ENCODE peak calls at places on chromosomes 1 and 21, in five cellular contexts. L is lower leg skin, K is heart left ventricle, P is A549, Y is adrenal gland. R is an unnamed sample.

GRCh38 chr1:39102537-39103320 is 76.6 kb downstream of the NDUFS5 start:
- DNase-seq in P (peak; percentile 67), K (no peak), L (peak; percentile 62), Y (peak; percentile 60), R (peak; percentile 59)

GRCh38 chr1:153534226-153534932 is 1.4 kb downstream of the S100A6 start:
- DNase-seq in Y (no peak), P (peak; percentile 38), K (no peak), L (peak; percentile 56), R (peak; percentile 45)

GRCh38 chr1:227318003-227318851 is at the start of gene CDC42BPA:
- DNase-seq in P (peak; percentile 81), L (peak; percentile 65), K (peak; percentile 93), Y (peak; percentile 85), R (peak; percentile 89)

GRCh38 chr1:25927541-25928265 is 21.5 kb upstream of the STMN1 start:
- DNase-seq in K (no peak), Y (peak; percentile 25), P (no peak), L (no peak), R (no peak)

GRCh38 chr1:116997011-116997410 is 4.5 kb upstream of the CD101 start:
- DNase-seq in K (no peak), P (no peak), Y (no peak), L (no peak), R (no peak)

GRCh38 chr1:242605521-242605920 is 81.0 kb upstream of the PLD5 start:
- DNase-seq in K (no peak), L (no peak), P (no peak), Y (no peak), R (no peak)

GRCh38 chr1:75632350-75632949 is 21.5 kb upstream of the SLC44A5 start:
- DNase-seq in Y (no peak), P (peak; percentile 4), L (no peak), K (no peak), R (peak; percentile 2)

GRCh38 chr1:229258031-229258850 is 12.7 kb upstream of the RAB4A start:
- DNase-seq in K (no peak), P (peak; percentile 59), L (no peak), Y (peak; percentile 81), R (peak; percentile 56)

GRCh38 chr1:66624412-66625060 is 90.6 kb downstream of the SGIP1 start:
- DNase-seq in K (no peak), P (no peak), L (no peak), Y (no peak), R (no peak)

GRCh38 chr1:201137579-201138310 is 10.8 kb upstream of the ASCL5 start:
- DNase-seq in L (peak; percentile 36), Y (peak; percentile 83), P (no peak), K (no peak), R (no peak)

GRCh38 chr1:14323665-14324630 is 274.5 kb upstream of the KAZN start:
- DNase-seq in P (no peak), K (no peak), L (no peak), Y (no peak), R (no peak)

GRCh38 chr1:7292033-7292681 is 478.9 kb upstream of the VAMP3 start:
- DNase-seq in L (no peak), Y (no peak), P (no peak), K (no peak), R (no peak)

GRCh38 chr1:13597166-13597565 is 13.5 kb downstream of the PDPN start:
- DNase-seq in P (no peak), Y (no peak), L (no peak), K (no peak), R (no peak)

GRCh38 chr21:32516729-32517649 is 68.3 kb downstream of the TCP10L start:
- DNase-seq in P (no peak), K (no peak), L (no peak), Y (peak; percentile 52), R (peak; percentile 71)

GRCh38 chr21:21203822-21204339 is 205.7 kb downstream of the NCAM2 start:
- DNase-seq in Y (no peak), L (no peak), P (no peak), K (no peak), R (no peak)

GRCh38 chr21:37373539-37373938 is 7.0 kb downstream of the DYRK1A start:
- DNase-seq in P (no peak), K (no peak), Y (no peak), L (no peak), R (no peak)

GRCh38 chr1:195701149-195701548 is 907.1 kb downstream of the KCNT2 start:
- DNase-seq in L (no peak), Y (no peak), K (no peak), P (no peak), R (no peak)

GRCh38 chr1:116988248-116988647 is 13.3 kb upstream of the CD101 start:
- DNase-seq in Y (peak; percentile 80), L (no peak), K (no peak), P (no peak), R (no peak)

GRCh38 chr1:21439721-21440629 is at the start of gene NBPF3:
- DNase-seq in L (peak; percentile 81), P (peak; percentile 80), K (peak; percentile 88), Y (peak; percentile 91), R (no peak)
- TF ChIP-seq POLR2A in L (no peak), P (peak; percentile 70), K (no peak), Y (no peak), R (no peak)

DNA sequence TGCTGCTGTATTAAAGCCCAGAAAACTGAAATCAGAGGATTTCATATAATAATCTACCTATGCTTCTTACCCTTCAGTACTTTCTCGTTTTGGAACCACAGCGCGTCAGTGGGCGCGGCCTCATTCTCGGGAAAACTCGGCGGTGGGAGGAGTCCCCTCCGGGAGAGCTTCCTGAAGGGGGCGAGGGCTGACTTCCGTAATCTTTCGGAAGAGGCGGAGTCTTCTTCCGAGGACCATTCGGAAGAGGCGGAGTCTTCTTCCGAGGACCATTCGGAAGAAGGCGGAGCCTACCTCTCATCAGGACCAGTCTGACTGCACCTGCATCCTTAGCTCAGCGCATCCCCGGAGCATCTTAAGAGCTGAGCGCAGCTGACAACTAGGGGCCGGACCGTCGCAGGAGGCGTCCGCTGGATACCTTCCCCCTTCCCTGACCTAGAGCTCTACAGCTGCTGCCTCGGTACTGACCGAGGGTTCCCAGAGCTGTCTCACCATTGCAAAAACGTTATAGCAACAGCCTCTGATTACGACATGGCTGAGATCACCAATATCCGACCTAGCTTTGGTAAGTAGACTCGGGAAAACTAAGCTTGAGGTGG is at the start of gene SYT11:
- DNase-seq in L (peak; percentile 95), K (peak; percentile 96), P (peak; percentile 91), Y (peak; percentile 97), R (peak; percentile 93)
- TF ChIP-seq POLR2A in L (no peak), K (no peak), P (no peak), Y (no peak), R (no peak)

DNA sequence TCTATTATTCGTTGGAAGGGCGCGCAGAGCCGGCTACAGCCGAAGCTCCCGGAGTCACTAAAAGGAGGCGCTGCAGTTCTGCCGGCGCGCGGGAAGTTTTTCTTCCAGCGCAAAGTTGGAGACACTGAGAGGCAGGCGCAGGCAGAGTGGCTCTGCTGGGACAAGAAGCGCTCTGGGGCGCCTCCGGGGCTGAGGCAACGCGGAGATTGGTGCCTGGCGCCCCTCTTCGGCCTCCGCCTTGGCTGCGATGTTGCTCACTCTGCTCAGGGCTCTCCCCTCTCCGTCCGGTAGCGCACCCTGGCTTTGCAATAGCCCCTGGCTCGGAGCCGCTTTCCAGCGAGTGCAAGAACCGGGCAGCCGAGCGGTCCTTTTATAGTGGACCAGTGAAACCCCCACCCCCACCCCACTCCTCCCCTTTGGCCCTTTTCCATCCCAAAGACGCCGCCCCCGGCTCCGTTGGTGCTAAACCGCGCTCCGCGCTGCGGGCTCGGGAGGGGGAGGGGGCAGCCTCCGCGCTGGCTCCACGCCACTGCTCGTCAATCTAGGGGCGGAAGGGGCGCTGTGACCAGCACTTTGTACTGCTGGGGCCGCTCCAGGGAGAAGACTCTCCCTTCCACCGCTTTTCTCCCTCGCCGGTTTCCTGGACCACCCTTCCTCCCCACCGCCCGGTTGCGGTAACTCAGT is at the start of gene ADAMTS1:
- DNase-seq in P (no peak), Y (peak; percentile 75), L (peak; percentile 83), K (peak; percentile 96), R (peak; percentile 7)
- TF ChIP-seq POLR2A in P (no peak), Y (peak; percentile 89), L (peak; percentile 82), K (peak; percentile 48), R (no peak)

DNA sequence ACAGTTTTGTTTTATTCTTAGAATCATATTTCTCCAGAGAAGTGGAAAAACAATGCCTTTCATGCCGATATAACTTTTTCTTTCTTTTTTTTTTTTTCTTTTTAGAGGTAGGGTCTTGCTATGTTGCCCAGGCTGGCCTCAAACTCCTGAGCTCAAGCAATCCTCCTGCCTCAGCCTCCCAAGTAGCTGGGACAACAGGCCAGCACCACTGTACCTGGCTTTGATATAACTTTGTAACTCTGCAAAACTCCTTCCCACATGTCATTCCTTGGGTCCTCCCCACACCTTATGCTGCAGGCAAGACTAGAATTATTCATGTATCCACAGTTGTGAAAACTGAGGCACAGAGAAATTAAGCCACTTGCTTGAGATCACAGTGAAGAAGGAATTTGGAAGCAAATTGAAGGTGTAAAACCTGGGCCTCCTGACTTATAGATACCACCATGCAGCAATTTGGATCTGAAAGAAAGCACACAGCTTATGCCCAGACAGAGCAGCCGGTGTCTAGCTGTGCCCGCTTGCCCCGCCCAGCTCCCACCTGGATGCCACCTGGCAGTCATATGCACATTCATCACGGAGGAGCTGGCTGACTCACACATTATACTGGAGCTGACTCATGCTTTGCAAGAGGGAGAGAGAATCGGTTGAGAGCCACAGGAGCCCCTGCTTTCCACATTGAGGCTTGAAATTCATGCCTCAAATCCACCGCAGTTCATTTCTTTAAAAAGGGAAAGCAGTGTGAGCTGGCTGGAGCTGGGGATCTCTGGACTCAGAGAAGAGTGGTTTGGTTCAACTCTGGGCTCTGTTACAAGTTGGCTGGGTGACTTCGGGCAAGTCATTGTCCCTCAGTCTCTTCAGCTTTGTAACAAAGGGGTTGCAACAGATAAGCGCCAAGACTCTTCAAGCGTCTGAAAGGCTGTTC is 8.3 kb upstream of the SLC2A1 start:
- DNase-seq in K (no peak), L (peak; percentile 58), P (peak; percentile 88), Y (peak; percentile 46), R (peak; percentile 90)
- TF ChIP-seq POLR2A in K (no peak), L (no peak), P (no peak), Y (no peak), R (peak; percentile 51)